ENCODE peak calls at places on chromosomes 7 and 10, in seven cellular contexts. P, B, V, T, S, Z and A are unnamed samples.

GRCh38 chr10:19749185-19749729 is 67.0 kb upstream of the PLXDC2 start:
- DNase-seq in S (peak), B (no peak), T (no peak), P (no peak), V (no peak), Z (no peak), A (no peak)

GRCh38 chr10:76245951-76246495 is 814.6 kb downstream of the LRMDA start:
- DNase-seq in S (no peak), Z (no peak), V (no peak), T (no peak), P (no peak), B (no peak), A (no peak)

GRCh38 chr10:131429942-131430341 is 118.4 kb upstream of the TCERG1L start:
- DNase-seq in B (no peak), S (no peak), V (no peak), T (no peak), Z (no peak), P (no peak), A (no peak)

GRCh38 chr7:130560972-130561371 is 69.1 kb downstream of the MEST start:
- DNase-seq in Z (peak), P (peak), S (no peak), B (peak), T (no peak), V (peak), A (no peak)

GRCh38 chr10:7107287-7107686 is 303.5 kb downstream of the SFMBT2 start:
- DNase-seq in Z (no peak), B (no peak), S (no peak), V (no peak), T (no peak), P (no peak), A (no peak)

GRCh38 chr10:69459101-69459805 is 8.0 kb downstream of the TSPAN15 start:
- DNase-seq in S (no peak), Z (no peak), T (no peak), V (no peak), P (no peak), B (no peak), A (no peak)

GRCh38 chr7:29879609-29880008 is 73.3 kb downstream of the WIPF3 start:
- DNase-seq in T (no peak), B (peak), P (no peak), S (no peak), V (no peak), Z (no peak), A (no peak)

GRCh38 chr10:100970914-100971811 is 1.9 kb downstream of the SEMA4G start:
- DNase-seq in V (peak), Z (peak), S (no peak), B (peak), T (no peak), P (peak), A (no peak)

GRCh38 chr10:6062101-6062771 is at the start of gene IL2RA:
- DNase-seq in V (no peak), T (peak), Z (no peak), S (no peak), B (peak), P (no peak), A (no peak)

GRCh38 chr7:122311280-122311679 is 6.7 kb upstream of the FEZF1 start:
- DNase-seq in B (no peak), V (no peak), Z (no peak), P (no peak), S (no peak), T (no peak), A (no peak)

GRCh38 chr7:131544449-131545425 is 11.7 kb downstream of the PODXL start:
- DNase-seq in V (no peak), Z (peak), S (no peak), T (no peak), P (peak), B (no peak), A (peak)

GRCh38 chr10:58590152-58590551 is 77.5 kb downstream of the BICC1 start:
- DNase-seq in V (peak), P (no peak), S (peak), B (no peak), T (no peak), Z (no peak), A (no peak)

GRCh38 chr10:78559514-78560392 is 509.0 kb upstream of the ZMIZ1 start:
- DNase-seq in B (no peak), V (no peak), T (no peak), P (no peak), S (no peak), Z (no peak), A (no peak)

GRCh38 chr7:95213809-95214492 is 110.4 kb downstream of the PON1 start:
- DNase-seq in T (no peak), P (no peak), S (peak), B (peak), Z (no peak), V (no peak), A (no peak)

GRCh38 chr10:90087197-90088007 is 386.0 kb downstream of the KIF20B start:
- DNase-seq in B (no peak), S (no peak), Z (peak), P (peak), T (no peak), V (no peak), A (peak)

GRCh38 chr10:60687679-60688078 is 90.6 kb upstream of the CDK1 start:
- DNase-seq in V (no peak), P (no peak), S (no peak), Z (no peak), T (no peak), B (no peak), A (no peak)

GRCh38 chr10:93280699-93281366 is 201.3 kb downstream of the MYOF start:
- DNase-seq in Z (no peak), S (no peak), B (no peak), V (no peak), T (no peak), P (no peak), A (no peak)

GRCh38 chr10:99881371-99881770 is 98.9 kb downstream of the ABCC2 start:
- DNase-seq in T (no peak), Z (no peak), P (no peak), S (no peak), V (no peak), B (no peak), A (no peak)

GRCh38 chr7:46448478-46448877 is 527.4 kb upstream of the IGFBP3 start:
- DNase-seq in Z (no peak), T (no peak), S (no peak), B (no peak), V (no peak), P (no peak), A (no peak)

GRCh38 chr7:16129431-16130126 is 291.8 kb downstream of the CRPPA start:
- DNase-seq in S (no peak), Z (no peak), B (no peak), P (no peak), V (no peak), T (no peak), A (peak)

GRCh38 chr7:51246258-51247245 is 70.1 kb downstream of the COBL start:
- DNase-seq in P (no peak), S (no peak), B (no peak), Z (no peak), V (no peak), T (no peak), A (no peak)

GRCh38 chr7:149281508-149282330 is 19.7 kb downstream of the ZNF783 start:
- DNase-seq in B (no peak), S (no peak), T (no peak), Z (no peak), V (no peak), P (no peak), A (no peak)

GRCh38 chr10:124701435-124701834 is 42.7 kb downstream of the FAM53B start:
- DNase-seq in T (no peak), Z (no peak), P (no peak), B (peak), S (no peak), V (no peak), A (no peak)

GRCh38 chr10:15678851-15679250 is 40.9 kb downstream of the ITGA8 start:
- DNase-seq in S (no peak), B (no peak), V (no peak), T (no peak), P (no peak), Z (no peak), A (no peak)

GRCh38 chr7:142478479-142479220 is 220.8 kb upstream of the PRSS58 start:
- DNase-seq in Z (peak), B (peak), T (no peak), S (no peak), V (peak), P (peak), A (peak)

GRCh38 chr10:17910144-17910789 is 41.5 kb upstream of the SLC39A12 start:
- DNase-seq in V (peak), B (peak), S (no peak), Z (peak), T (no peak), P (peak), A (peak)

GRCh38 chr10:74928742-74929191 is 102.4 kb downstream of the KAT6B start:
- DNase-seq in T (no peak), S (no peak), Z (no peak), B (no peak), P (no peak), V (no peak), A (no peak)

GRCh38 chr7:70673833-70674232 is 458.1 kb upstream of the GALNT17 start:
- DNase-seq in B (no peak), V (no peak), P (no peak), S (no peak), Z (no peak), T (no peak), A (no peak)

GRCh38 chr7:28725911-28726310 is 232.2 kb downstream of the TRIL start:
- DNase-seq in P (no peak), S (no peak), V (no peak), T (no peak), B (no peak), Z (no peak), A (no peak)

GRCh38 chr10:57628592-57629284 is 639.0 kb downstream of the IPMK start:
- DNase-seq in S (no peak), B (no peak), V (no peak), Z (no peak), P (no peak), T (no peak), A (no peak)

GRCh38 chr10:33772370-33773331 is 438.2 kb upstream of the NRP1 start:
- DNase-seq in B (peak), P (no peak), S (no peak), T (no peak), Z (no peak), V (no peak), A (no peak)

GRCh38 chr7:142898377-142899235 is 13.1 kb upstream of the TRPV6 start:
- DNase-seq in S (no peak), B (peak), P (no peak), T (no peak), Z (no peak), V (no peak), A (no peak)

GRCh38 chr7:133575726-133576125 is 322.8 kb downstream of the EXOC4 start:
- DNase-seq in P (no peak), Z (no peak), T (no peak), S (no peak), B (no peak), V (no peak), A (no peak)